ENCODE peak calls at places on chromosomes 12 and 14, in ten cellular contexts. X is mucosa of descending colon; L is NCI-H774; T is CD8-positive, alpha-beta memory T cell; K is amniotic epithelial cell; M is H9; G is COR-L47; Z is activated CD4-positive, alpha-beta T cell treated with anti-CD3 and anti-CD28 coated beads, Interleukin-2, amount 50 U/mL, for 24 hours; S is stimulated activated CD4-positive, alpha-beta T cell treated with anti-CD3 and anti-CD28 coated beads, TNF-alpha, amount 100 ng/mL, for 1 hour; E is T-helper 2 cell. W is an unnamed sample.

GRCh38 chr12:75908961-75909699 is 122.4 kb downstream of the PHLDA1 start:
- DNase-seq in X (peak), L (peak), T (no peak), K (peak), M (no peak), G (peak), Z (no peak), S (no peak), E (no peak), W (peak)

GRCh38 chr14:73696466-73697390 is 17.5 kb downstream of the PNMA1 start:
- DNase-seq in X (no peak), L (no peak), T (no peak), K (peak), M (no peak), G (no peak), Z (no peak), S (no peak), E (no peak), W (no peak)

GRCh38 chr12:121776190-121777098 is 17.0 kb downstream of the RHOF start:
- DNase-seq in X (peak), L (peak), T (peak), K (no peak), M (peak), G (peak), Z (peak), S (peak), E (peak), W (peak)

GRCh38 chr14:100019156-100019882 is 45.9 kb upstream of the EVL start:
- DNase-seq in X (no peak), L (no peak), T (no peak), K (peak), M (no peak), G (no peak), Z (no peak), S (no peak), E (no peak), W (no peak)

GRCh38 chr14:61453103-61453767 is 131.9 kb downstream of the PRKCH start:
- DNase-seq in X (no peak), L (no peak), T (no peak), K (no peak), M (no peak), G (no peak), Z (no peak), S (no peak), E (no peak), W (no peak)

GRCh38 chr14:104075530-104076151 is 9.9 kb upstream of the ASPG start:
- DNase-seq in X (peak), L (no peak), T (no peak), K (no peak), M (no peak), G (no peak), Z (no peak), S (no peak), E (no peak), W (no peak)

GRCh38 chr12:92629349-92630065 is 73.3 kb upstream of the PLEKHG7 start:
- DNase-seq in X (peak), L (no peak), T (no peak), K (no peak), M (no peak), G (peak), Z (no peak), S (no peak), E (no peak), W (no peak)

GRCh38 chr14:100619382-100620305 is 32.4 kb upstream of the BEGAIN start:
- DNase-seq in X (no peak), L (no peak), T (no peak), K (no peak), M (no peak), G (peak), Z (no peak), S (no peak), E (no peak), W (peak)

GRCh38 chr14:44564908-44565307 is 57.8 kb upstream of the FSCB start:
- DNase-seq in X (no peak), L (no peak), T (no peak), K (peak), M (no peak), G (no peak), Z (no peak), S (no peak), E (no peak), W (no peak)

GRCh38 chr12:121980892-121981272 is 40.8 kb upstream of the BCL7A start:
- DNase-seq in X (no peak), L (no peak), T (no peak), K (no peak), M (no peak), G (no peak), Z (no peak), S (no peak), E (no peak), W (no peak)

GRCh38 chr12:97835541-97835940 is 372.9 kb downstream of the RMST start:
- DNase-seq in X (no peak), L (no peak), T (no peak), K (no peak), M (no peak), G (no peak), Z (no peak), S (no peak), E (no peak), W (no peak)

GRCh38 chr14:94066089-94066676 is 14.8 kb downstream of the DDX24 start:
- DNase-seq in X (peak), L (peak), T (no peak), K (peak), M (no peak), G (peak), Z (no peak), S (no peak), E (no peak), W (peak)

GRCh38 chr12:1575799-1576401 is 18.5 kb downstream of the FBXL14 start:
- DNase-seq in X (no peak), L (no peak), T (no peak), K (peak), M (no peak), G (no peak), Z (no peak), S (no peak), E (no peak), W (no peak)

GRCh38 chr12:34289431-34290190 is 267.3 kb downstream of the ALG10 start:
- DNase-seq in X (no peak), L (no peak), T (no peak), K (no peak), M (peak), G (no peak), Z (no peak), S (no peak), E (no peak), W (no peak)

GRCh38 chr12:130444986-130445385 is 107.3 kb downstream of the PIWIL1 start:
- DNase-seq in X (no peak), L (no peak), T (no peak), K (no peak), M (no peak), G (no peak), Z (no peak), S (no peak), E (no peak), W (no peak)

GRCh38 chr12:44874981-44875416 is 1.1 kb downstream of the NELL2 start:
- DNase-seq in X (peak), L (peak), T (peak), K (no peak), M (peak), G (no peak), Z (no peak), S (peak), E (peak), W (no peak)